ENCODE peak calls at places on chromosome 1, in eight cellular contexts. G is HCT116; V is AG08395; P is adrenal gland; E is CD4-positive, alpha-beta T cell; Q is PC-3; D is effector CD4-positive, alpha-beta T cell; U is NCI-H1930. H is an unnamed sample.

GRCh38 chr1:5532811-5533210 is 459.4 kb downstream of the NPHP4 start:
- DNase-seq in G (no peak), V (no peak), P (no peak), E (no peak), Q (no peak), D (no peak), U (no peak), H (no peak)

GRCh38 chr1:226711976-226712778 is 26.9 kb downstream of the ITPKB start:
- DNase-seq in G (no peak), V (no peak), P (no peak), E (peak; percentile 46), Q (no peak), D (peak; percentile 42), U (no peak), H (no peak)

GRCh38 chr1:25673962-25674928 is 57.7 kb downstream of the MAN1C1 start:
- DNase-seq in G (no peak), V (no peak), P (no peak), E (no peak), Q (peak; percentile 15), D (no peak), U (no peak), H (no peak)

GRCh38 chr1:27358038-27358927 is 8.5 kb downstream of the MAP3K6 start:
- DNase-seq in G (no peak), V (no peak), P (no peak), E (no peak), Q (no peak), D (no peak), U (no peak), H (no peak)

GRCh38 chr1:50985094-50985493 is 15.0 kb downstream of the CDKN2C start:
- DNase-seq in G (no peak), V (no peak), P (no peak), E (no peak), Q (no peak), D (no peak), U (no peak), H (no peak)

GRCh38 chr1:182676321-182676720 is 8.1 kb downstream of the RGS8 start:
- DNase-seq in G (no peak), V (no peak), P (no peak), E (no peak), Q (no peak), D (no peak), U (no peak), H (no peak)

GRCh38 chr1:111598534-111598933 is 21.1 kb upstream of the RAP1A start:
- DNase-seq in G (no peak), V (no peak), P (no peak), E (no peak), Q (no peak), D (no peak), U (no peak), H (no peak)

GRCh38 chr1:67724928-67725560 is 40.0 kb downstream of the GADD45A start:
- DNase-seq in G (no peak), V (peak; percentile 77), P (peak; percentile 49), E (no peak), Q (peak; percentile 91), D (no peak), U (no peak), H (peak; percentile 88)

GRCh38 chr1:65955071-65955470 is 162.4 kb downstream of the PDE4B start:
- DNase-seq in G (peak; percentile 13), V (no peak), P (no peak), E (no peak), Q (peak; percentile 33), D (no peak), U (no peak), H (no peak)

GRCh38 chr1:204941415-204942338 is 71.0 kb downstream of the NFASC start:
- DNase-seq in G (peak; percentile 34), V (peak; percentile 88), P (peak; percentile 73), E (peak; percentile 19), Q (peak; percentile 85), D (no peak), U (peak; percentile 39), H (peak; percentile 51)

GRCh38 chr1:33005812-33006465 is 30.7 kb downstream of the AK2 start:
- DNase-seq in G (no peak), V (no peak), P (peak; percentile 50), E (no peak), Q (no peak), D (no peak), U (no peak), H (no peak)

GRCh38 chr1:187617776-187618175 is 789.0 kb downstream of the PLA2G4A start:
- DNase-seq in G (no peak), V (no peak), P (no peak), E (no peak), Q (no peak), D (no peak), U (no peak), H (no peak)

H was measured in mucosa of gallbladder.